ENCODE peak calls at places on chromosome 5, in four cellular contexts. D, L, W and T are unnamed samples. For H3K4me1, the result is how much of the 10 kb centered on the place peaks cover.

GRCh38 chr5:96930058-96930457 is 5.8 kb upstream of the LNPEP start:
- DNase-seq in D (no peak), L (no peak), W (no peak), T (no peak)

GRCh38 chr5:79834420-79835219 is 145.0 kb downstream of the CMYA5 start:
- DNase-seq in L (no peak), D (peak), W (no peak), T (no peak)

GRCh38 chr5:67267522-67268232 is 71.1 kb upstream of the CD180 start:
- DNase-seq in D (peak), W (peak), L (no peak), T (peak)

GRCh38 chr5:142920888-142921612 is 150.9 kb downstream of the ARHGAP26 start:
- DNase-seq in D (no peak), L (no peak), W (no peak), T (no peak)

GRCh38 chr5:90658620-90659019 is 100.0 kb downstream of the ADGRV1 start:
- DNase-seq in D (peak), L (no peak), W (no peak), T (no peak)

GRCh38 chr5:124584991-124585715 is 161.3 kb downstream of the ZNF608 start:
- DNase-seq in W (no peak), L (no peak), D (no peak), T (no peak)

GRCh38 chr5:82440041-82440440 is 161.9 kb upstream of the RPS23 start:
- DNase-seq in L (no peak), D (no peak), W (no peak), T (no peak)

GRCh38 chr5:139911425-139912120 is 116.0 kb downstream of the PSD2 start:
- DNase-seq in D (no peak), W (no peak), L (no peak), T (no peak)

GRCh38 chr5:133883916-133884315 is 84.5 kb downstream of the C5orf15 start:
- DNase-seq in D (no peak), L (no peak), W (no peak), T (no peak)

GRCh38 chr5:169350016-169350415 is 49.1 kb upstream of the SLIT3 start:
- DNase-seq in L (no peak), D (no peak), W (no peak), T (no peak)

GRCh38 chr5:65482280-65482726 is 583 bp upstream of the ADAMTS6 start:
- DNase-seq in L (peak), W (no peak), D (no peak), T (no peak)

GRCh38 chr5:151912360-151912759 is 12.3 kb downstream of the GLRA1 start:
- DNase-seq in W (no peak), L (no peak), D (no peak), T (peak)

GRCh38 chr5:133144245-133144981 is 92.6 kb downstream of the HSPA4 start:
- DNase-seq in D (no peak), L (no peak), W (no peak), T (no peak)

GRCh38 chr5:145499483-145499882 is 335.7 kb downstream of the PRELID2 start:
- DNase-seq in L (no peak), D (no peak), W (no peak), T (no peak)

GRCh38 chr5:93273176-93273575 is 307.8 kb downstream of the NR2F1-AS1 start:
- DNase-seq in W (no peak), D (no peak), L (no peak), T (no peak)

GRCh38 chr5:125612356-125613149 is 810.7 kb upstream of the GRAMD2B start:
- DNase-seq in L (no peak), W (no peak), D (peak), T (no peak)

GRCh38 chr5:61048534-61048933 is 103.5 kb downstream of the NDUFAF2 start:
- DNase-seq in L (no peak), D (no peak), W (no peak), T (no peak)

GRCh38 chr5:32961066-32961429 is 249.9 kb downstream of the NPR3 start:
- DNase-seq in D (no peak), W (no peak), L (no peak), T (no peak)

GRCh38 chr5:32960340-32961065 is 249.4 kb downstream of the NPR3 start:
- DNase-seq in D (no peak), W (no peak), L (no peak), T (no peak)

DNA sequence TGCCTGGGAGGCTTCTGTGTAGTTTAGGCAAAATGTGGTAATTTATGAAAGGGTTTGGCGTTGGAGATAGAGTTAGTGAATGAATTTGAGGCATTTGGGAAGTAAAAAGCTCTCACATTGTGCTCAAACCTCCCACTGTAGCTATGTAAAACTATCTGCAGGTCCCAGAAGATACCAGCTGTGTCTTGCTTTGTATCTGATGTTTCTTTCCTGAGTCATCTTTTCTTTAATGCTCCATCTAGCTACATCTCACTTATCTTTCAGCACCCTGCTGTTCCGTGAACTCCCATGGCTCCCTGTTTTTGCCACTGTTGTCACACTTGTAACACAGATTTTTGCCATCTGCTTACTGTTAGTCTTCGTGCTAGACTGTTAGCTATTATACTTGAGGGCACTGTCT is 253.1 kb downstream of the NPR3 start:
- DNase-seq in W (no peak), L (peak), D (no peak), T (no peak)
- H3K27ac ChIP-seq in W (no peak), L (no peak), D (no peak), T (no peak)

DNA sequence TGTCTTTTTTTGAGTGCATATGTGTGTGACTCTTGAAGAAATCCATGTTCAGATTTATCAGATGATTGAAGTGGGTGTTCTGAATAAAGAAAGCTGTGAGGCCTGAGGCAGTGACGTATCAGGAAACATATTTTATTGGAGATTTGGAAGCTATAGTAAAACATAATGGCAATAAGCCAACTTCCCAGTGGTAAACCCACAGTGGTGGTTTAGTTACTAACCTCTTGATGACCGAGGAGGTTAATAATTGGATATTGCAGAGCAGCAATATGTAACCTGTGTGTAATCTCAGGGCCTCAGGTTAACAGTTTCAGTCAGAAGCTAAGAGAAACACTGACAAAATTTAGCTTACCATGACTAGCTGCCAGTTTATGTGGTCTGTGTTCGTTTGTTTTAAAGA is 6.9 kb downstream of the RGMB start:
- DNase-seq in L (no peak), W (no peak), D (no peak), T (no peak)
- H3K4me1 ChIP-seq in L (under half), W (half or more), D (half or more), T (under half)

GRCh38 chr5:150460781-150461180 is 11.2 kb upstream of the RPS14 start:
- DNase-seq in W (no peak), D (no peak), L (no peak), T (no peak)

GRCh38 chr5:150468206-150468605 is 18.7 kb upstream of the RPS14 start:
- DNase-seq in L (no peak), D (no peak), W (no peak), T (no peak)

GRCh38 chr5:150461231-150461630 is 11.7 kb upstream of the RPS14 start:
- DNase-seq in D (no peak), W (peak), L (no peak), T (no peak)

GRCh38 chr5:150465926-150466325 is 16.4 kb upstream of the RPS14 start:
- DNase-seq in W (no peak), L (no peak), D (no peak), T (no peak)

DNA sequence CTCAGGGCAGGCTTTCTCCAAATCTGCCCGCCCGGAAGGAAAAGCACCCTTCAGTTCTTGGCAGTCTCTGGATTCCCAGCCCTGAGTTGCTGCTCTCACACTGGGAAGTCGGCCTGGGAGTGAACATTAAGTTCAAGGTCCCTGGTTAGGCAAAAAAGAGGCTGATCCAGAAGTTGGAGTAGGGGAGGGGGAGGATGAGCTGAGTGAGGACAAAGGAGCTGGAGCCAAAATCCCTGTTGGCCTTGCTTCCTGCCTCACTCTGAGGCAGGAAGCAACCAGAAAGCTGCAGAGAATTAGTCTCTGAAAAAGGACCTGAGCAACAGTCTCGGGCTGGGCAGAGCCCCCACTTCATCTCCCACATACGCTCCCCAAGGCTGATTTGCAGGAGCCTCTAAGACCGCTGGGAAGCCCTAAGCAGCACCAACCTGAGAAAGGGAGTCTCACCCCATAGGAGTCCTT is 15.0 kb upstream of the RPS14 start:
- DNase-seq in D (no peak), L (no peak), W (no peak), T (no peak)
- H3K27ac ChIP-seq in D (no peak), L (no peak), W (peak), T (peak)

GRCh38 chr5:154646841-154647759 is 108.1 kb upstream of the LARP1 start:
- DNase-seq in W (peak), D (peak), L (no peak), T (peak)
- H3K4me1 ChIP-seq in W (under half), D (under half), L (under half), T (under half)

GRCh38 chr5:16152601-16153568 is 26.7 kb downstream of the MARCHF11 start:
- DNase-seq in D (no peak), W (no peak), L (no peak), T (no peak)

GRCh38 chr5:16147179-16147900 is 32.3 kb downstream of the MARCHF11 start:
- DNase-seq in D (no peak), L (no peak), W (no peak), T (no peak)

GRCh38 chr5:16144416-16144815 is 35.2 kb downstream of the MARCHF11 start:
- DNase-seq in D (no peak), L (no peak), W (no peak), T (no peak)

GRCh38 chr5:16149621-16150020 is 30.0 kb downstream of the MARCHF11 start:
- DNase-seq in W (no peak), D (no peak), L (no peak), T (no peak)
- H3K27ac ChIP-seq in W (no peak), D (no peak), L (no peak), T (no peak)

GRCh38 chr5:13993926-13994325 is 49.4 kb upstream of the DNAH5 start:
- DNase-seq in D (no peak), L (no peak), W (no peak), T (no peak)
- H3K4me1 ChIP-seq in D (under half), L (under half), W (under half), T (under half)

GRCh38 chr5:119313876-119314605 is 41.8 kb upstream of the TNFAIP8 start:
- DNase-seq in D (no peak), L (no peak), W (no peak), T (no peak)

GRCh38 chr5:119315516-119315949 is 40.3 kb upstream of the TNFAIP8 start:
- DNase-seq in W (no peak), D (peak), L (peak), T (no peak)

GRCh38 chr5:119312403-119312802 is 43.4 kb upstream of the TNFAIP8 start:
- DNase-seq in W (no peak), L (no peak), D (no peak), T (no peak)

GRCh38 chr5:119311688-119312087 is 44.1 kb upstream of the TNFAIP8 start:
- DNase-seq in W (no peak), D (no peak), L (no peak), T (no peak)

GRCh38 chr5:119313207-119313606 is 42.6 kb upstream of the TNFAIP8 start:
- DNase-seq in L (no peak), W (no peak), D (no peak), T (no peak)
- H3K27ac ChIP-seq in L (no peak), W (peak), D (no peak), T (no peak)

GRCh38 chr5:73116506-73116905 is 3.9 kb upstream of the TMEM171 start:
- DNase-seq in W (no peak), L (no peak), D (no peak), T (no peak)
- H3K4me1 ChIP-seq in W (under half), L (under half), D (under half), T (under half)

DNA sequence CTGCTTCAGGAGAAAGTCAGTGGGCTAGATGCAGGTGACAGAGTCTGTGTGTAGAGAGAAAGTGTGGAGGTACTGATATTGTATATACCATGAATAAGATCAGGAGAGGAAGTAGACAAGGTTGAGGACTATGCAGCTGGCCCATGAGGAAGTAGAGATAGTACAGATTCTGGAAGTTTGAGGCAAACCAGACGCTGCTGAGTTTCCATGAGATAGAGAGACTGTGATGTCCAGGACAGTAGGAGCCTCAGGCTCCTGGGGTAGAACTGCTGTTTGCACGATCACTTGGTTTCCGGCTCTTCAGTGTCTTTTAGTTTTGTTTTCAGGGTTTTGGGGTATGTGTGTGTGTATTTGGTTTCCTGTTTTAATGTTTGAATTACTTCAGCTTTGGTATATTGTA is 13.6 kb downstream of the OTULINL start:
- DNase-seq in W (no peak), L (no peak), D (no peak), T (no peak)
- H3K27ac ChIP-seq in W (peak), L (no peak), D (no peak), T (peak)